ENCODE peak calls at places on chromosomes 12 and 14, in seven cellular contexts. Z is T follicular helper cell; B is esophagus muscularis mucosa; L is stimulated activated CD4-positive, alpha-beta T cell treated with anti-CD3 and anti-CD28 coated beads, Interleukin-2, amount 100 ng/mL, for 4 hours; C is HAP-1; S is ovary; M is hippocampal formation. I is an unnamed sample.

GRCh38 chr12:121801601-121802484 is 2.0 kb upstream of the SETD1B start:
- DNase-seq in S (no peak), M (peak), Z (no peak), C (peak), B (no peak), L (no peak), I (no peak)

GRCh38 chr12:85920324-85920947 is 46.3 kb downstream of the NTS start:
- DNase-seq in M (no peak), Z (no peak), B (no peak), L (no peak), C (peak), S (no peak), I (no peak)

GRCh38 chr14:93120952-93121834 is 5.5 kb upstream of the ITPK1 start:
- DNase-seq in M (no peak), Z (no peak), S (no peak), C (no peak), L (no peak), B (no peak), I (no peak)

GRCh38 chr14:49306152-49306751 is 279.9 kb downstream of the RPS29 start:
- DNase-seq in L (no peak), C (peak), S (no peak), Z (no peak), M (no peak), B (no peak), I (no peak)

GRCh38 chr14:74875941-74876913 is at the start of gene PROX2:
- DNase-seq in S (no peak), Z (no peak), B (no peak), L (no peak), C (no peak), M (peak), I (no peak)

GRCh38 chr14:73634333-73634833 is 10.4 kb upstream of the DNAL1 start:
- DNase-seq in B (no peak), Z (no peak), L (no peak), M (peak), S (peak), C (no peak), I (no peak)

GRCh38 chr14:24481622-24482324 is 26.3 kb downstream of the CMA1 start:
- DNase-seq in C (peak), S (no peak), M (no peak), Z (peak), L (peak), B (no peak), I (peak)

GRCh38 chr14:67111031-67111430 is 78.2 kb upstream of the GARIN2 start:
- DNase-seq in S (no peak), B (no peak), M (no peak), L (no peak), Z (no peak), C (no peak), I (no peak)

GRCh38 chr14:59897757-59898383 is 22.1 kb upstream of the LRRC9 start:
- DNase-seq in B (no peak), C (no peak), Z (no peak), S (no peak), M (peak), L (no peak), I (peak)

GRCh38 chr14:21668377-21668776 is 5.2 kb downstream of the OR4E1 start:
- DNase-seq in C (no peak), L (no peak), S (no peak), B (no peak), M (no peak), Z (no peak), I (no peak)

GRCh38 chr12:116597886-116598285 is 38.7 kb downstream of the MAP1LC3B2 start:
- DNase-seq in C (no peak), B (no peak), M (no peak), S (no peak), Z (no peak), L (no peak), I (no peak)

GRCh38 chr12:28908646-28909045 is 240.4 kb upstream of the FAR2 start:
- DNase-seq in C (no peak), B (no peak), S (no peak), L (no peak), M (no peak), Z (no peak), I (no peak)

GRCh38 chr14:92847220-92848148 is 53.4 kb downstream of the GOLGA5 start:
- DNase-seq in S (no peak), C (no peak), M (no peak), B (no peak), L (no peak), Z (no peak), I (no peak)

GRCh38 chr12:49838973-49839633 is 3.8 kb downstream of the BCDIN3D start:
- DNase-seq in S (no peak), B (no peak), L (no peak), M (no peak), C (peak), Z (no peak), I (no peak)

GRCh38 chr12:66755727-66756395 is 77.0 kb upstream of the GRIP1 start:
- DNase-seq in L (no peak), B (no peak), Z (no peak), S (no peak), C (no peak), M (no peak), I (no peak)

GRCh38 chr14:87082917-87083316 is 910.1 kb downstream of the GALC start:
- DNase-seq in L (no peak), S (no peak), B (no peak), Z (no peak), C (no peak), M (no peak), I (no peak)

GRCh38 chr14:55715889-55716288 is 135.9 kb downstream of the KTN1 start:
- DNase-seq in L (no peak), C (no peak), Z (no peak), S (no peak), M (no peak), B (no peak), I (peak)